ENCODE peak calls at places on chromosome 10, in eight cellular contexts. T is Kasumi-1, R is CMK, F is T-helper 1 cell, V is HAP-1, Q is HEK293T, A is lower lobe of right lung, B is GM20000. H is an unnamed sample.

GRCh38 chr10:129387258-129387525 is 79.8 kb upstream of the MGMT start:
- DNase-seq in B (no peak), Q (no peak), A (no peak), T (no peak), V (no peak), R (no peak), F (no peak), H (no peak)

GRCh38 chr10:78203915-78204818 is 170.5 kb downstream of the RPS24 start:
- DNase-seq in R (peak), V (no peak), T (no peak), A (peak), F (no peak), B (no peak), Q (no peak), H (no peak)

GRCh38 chr10:68561804-68562649 is 1.9 kb downstream of the TET1 start:
- DNase-seq in B (peak), V (peak), Q (peak), A (no peak), F (no peak), T (peak), R (no peak), H (no peak)

GRCh38 chr10:109587366-109587765 is 335.9 kb downstream of the XPNPEP1 start:
- DNase-seq in Q (no peak), F (no peak), R (no peak), B (no peak), V (no peak), A (no peak), T (no peak), H (no peak)

GRCh38 chr10:35433851-35434426 is 97.6 kb downstream of the CCNY start:
- DNase-seq in B (no peak), A (no peak), R (no peak), T (no peak), Q (no peak), V (peak), F (no peak), H (no peak)

GRCh38 chr10:112335104-112335840 is 38.6 kb upstream of the ACSL5 start:
- DNase-seq in B (no peak), V (no peak), R (no peak), F (no peak), A (no peak), Q (no peak), T (no peak), H (no peak)

GRCh38 chr10:74058071-74058470 is 60.2 kb downstream of the VCL start:
- DNase-seq in Q (no peak), V (no peak), B (no peak), A (no peak), F (no peak), T (peak), R (peak), H (no peak)

GRCh38 chr10:121771957-121772356 is 155.9 kb downstream of the ATE1 start:
- DNase-seq in V (no peak), R (no peak), F (no peak), T (no peak), A (no peak), Q (no peak), B (no peak), H (no peak)

GRCh38 chr10:84525120-84525806 is 196.9 kb downstream of the CCSER2 start:
- DNase-seq in B (no peak), Q (no peak), R (peak), V (no peak), F (no peak), A (no peak), T (no peak), H (no peak)

GRCh38 chr10:114356786-114357588 is 47.3 kb downstream of the AFAP1L2 start:
- DNase-seq in B (no peak), T (no peak), R (no peak), V (no peak), Q (no peak), A (no peak), F (no peak), H (no peak)

GRCh38 chr10:30705086-30705624 is 75.6 kb upstream of the LYZL2 start:
- DNase-seq in Q (no peak), A (no peak), V (no peak), T (no peak), F (no peak), R (no peak), B (peak), H (no peak)

GRCh38 chr10:24681476-24682088 is 42.1 kb downstream of the ARHGAP21 start:
- DNase-seq in Q (no peak), B (no peak), A (no peak), V (peak), F (no peak), R (no peak), T (no peak), H (no peak)

GRCh38 chr10:119449760-119450461 is 92.6 kb downstream of the RGS10 start:
- DNase-seq in T (no peak), Q (no peak), R (no peak), F (no peak), A (peak), V (no peak), B (peak), H (peak)

GRCh38 chr10:89115876-89116627 is 91.1 kb downstream of the CH25H start:
- DNase-seq in R (no peak), Q (no peak), A (no peak), V (no peak), F (no peak), B (no peak), T (peak), H (no peak)